ENCODE peak calls at places on chromosomes 7 and 10, in five cellular contexts. K is IMR-90, H is mesenchymal stem cell, V is trophoblast cell, U is H1. S is an unnamed sample.

GRCh38 chr10:12910835-12911234 is 90.7 kb downstream of the CCDC3 start:
- DNase-seq in U (peak), V (no peak), K (no peak), H (no peak), S (no peak)

GRCh38 chr7:134630890-134631289 is 15.8 kb upstream of the BPGM start:
- DNase-seq in V (no peak), U (no peak), K (peak), H (peak), S (no peak)

GRCh38 chr7:17558558-17559332 is 260.3 kb downstream of the AHR start:
- DNase-seq in K (peak), H (peak), U (no peak), V (no peak), S (no peak)

GRCh38 chr7:104106106-104106505 is 101.7 kb downstream of the ORC5 start:
- DNase-seq in V (peak), H (peak), K (peak), U (no peak), S (no peak)

GRCh38 chr7:131538071-131538790 is 18.2 kb downstream of the PODXL start:
- DNase-seq in K (peak), U (no peak), V (no peak), H (no peak), S (no peak)

GRCh38 chr7:2646680-2647571 is 15.1 kb downstream of the TTYH3 start:
- DNase-seq in K (no peak), H (no peak), U (peak), V (peak), S (no peak)

GRCh38 chr10:103111031-103111917 is 81.8 kb downstream of the NT5C2 start:
- DNase-seq in V (no peak), H (peak), U (no peak), K (peak), S (no peak)

GRCh38 chr10:104104418-104104817 is 17.6 kb upstream of the SFR1 start:
- DNase-seq in K (no peak), H (no peak), U (no peak), V (no peak), S (no peak)

GRCh38 chr7:131619336-131620305 is 63.2 kb upstream of the PODXL start:
- DNase-seq in V (no peak), U (no peak), H (no peak), K (peak), S (no peak)

GRCh38 chr10:130652964-130653578 is 516.9 kb downstream of the GLRX3 start:
- DNase-seq in H (no peak), K (no peak), U (no peak), V (no peak), S (no peak)

GRCh38 chr10:130128922-130129321 is 7.3 kb upstream of the GLRX3 start:
- DNase-seq in K (no peak), U (no peak), V (no peak), H (no peak), S (no peak)

GRCh38 chr10:29257784-29258135 is 31.1 kb upstream of the LYZL1 start:
- DNase-seq in H (no peak), U (no peak), K (no peak), V (no peak), S (no peak)

GRCh38 chr10:119620241-119620753 is 23.5 kb upstream of the TIAL1 start:
- DNase-seq in K (peak), V (no peak), H (peak), U (no peak), S (no peak)

GRCh38 chr10:79401015-79401921 is 44.2 kb downstream of the ZCCHC24 start:
- DNase-seq in U (no peak), K (peak), H (peak), V (no peak), S (no peak)

GRCh38 chr10:22599048-22599561 is 115.3 kb downstream of the PIP4K2A start:
- DNase-seq in U (no peak), H (peak), V (peak), K (peak), S (no peak)

GRCh38 chr10:121800831-121801230 is 127.0 kb downstream of the ATE1 start:
- DNase-seq in V (no peak), U (no peak), H (no peak), K (no peak), S (no peak)

GRCh38 chr7:156640949-156641485 is 443 bp downstream of the RNF32 start:
- DNase-seq in H (no peak), K (peak), U (no peak), V (peak), S (no peak)

GRCh38 chr7:149292101-149292823 is 30.3 kb downstream of the ZNF783 start:
- DNase-seq in U (peak), V (no peak), K (no peak), H (no peak), S (no peak)

GRCh38 chr10:15791816-15792524 is 68.3 kb downstream of the MINDY3 start:
- DNase-seq in K (peak), U (no peak), H (peak), V (no peak), S (no peak)

GRCh38 chr10:94859086-94859485 is 79.4 kb upstream of the CYP2C9 start:
- DNase-seq in H (no peak), K (no peak), U (no peak), V (no peak), S (no peak)

GRCh38 chr7:26070290-26070689 is 81.7 kb upstream of the NFE2L3 start:
- DNase-seq in H (no peak), K (no peak), V (no peak), U (no peak), S (no peak)

GRCh38 chr7:94394399-94395140 is at the start of gene COL1A2:
- DNase-seq in V (no peak), U (peak), H (peak), K (peak), S (peak)

GRCh38 chr7:44713680-44714335 is 34.8 kb upstream of the ZMIZ2 start:
- DNase-seq in V (peak), H (no peak), U (no peak), K (no peak), S (no peak)

GRCh38 chr7:99953649-99954048 is 22.2 kb downstream of the AZGP1 start:
- DNase-seq in V (no peak), K (peak), H (no peak), U (no peak), S (no peak)

GRCh38 chr7:39826166-39826565 is 123.9 kb upstream of the CDK13 start:
- DNase-seq in V (no peak), U (no peak), H (no peak), K (no peak), S (no peak)

GRCh38 chr7:66638309-66639099 is 9.8 kb downstream of the KCTD7 start:
- DNase-seq in K (no peak), H (no peak), V (no peak), U (no peak), S (no peak)

GRCh38 chr7:20241491-20242261 is 24.5 kb upstream of the MACC1 start:
- DNase-seq in K (peak), V (peak), H (no peak), U (no peak), S (no peak)

GRCh38 chr7:136251826-136252225 is 274.7 kb upstream of the MTPN start:
- DNase-seq in U (no peak), V (no peak), K (no peak), H (no peak), S (no peak)

GRCh38 chr10:100653957-100654834 is 91.2 kb upstream of the PAX2 start:
- DNase-seq in K (no peak), U (peak), H (no peak), V (no peak), S (no peak)

GRCh38 chr10:106857213-106857612 is 307.3 kb downstream of the SORCS1 start:
- DNase-seq in U (no peak), V (no peak), K (no peak), H (no peak), S (no peak)

GRCh38 chr7:20330797-20331230 is at the start of gene ITGB8:
- DNase-seq in H (no peak), U (peak), V (peak), K (no peak), S (no peak)

GRCh38 chr7:140189917-140190316 is 13.1 kb upstream of the KDM7A start:
- DNase-seq in H (no peak), U (no peak), K (no peak), V (no peak), S (no peak)

GRCh38 chr7:42096681-42097637 is 140.1 kb downstream of the GLI3 start:
- DNase-seq in U (no peak), K (peak), H (peak), V (no peak), S (no peak)

GRCh38 chr10:56633876-56634452 is 272.9 kb upstream of the ZWINT start:
- DNase-seq in K (no peak), V (no peak), H (no peak), U (no peak), S (no peak)

GRCh38 chr7:50092579-50093411 is at the start of gene ZPBP:
- DNase-seq in U (peak), K (peak), H (peak), V (peak), S (peak)

GRCh38 chr10:75744242-75744641 is 312.8 kb downstream of the LRMDA start:
- DNase-seq in V (no peak), K (no peak), H (no peak), U (no peak), S (no peak)

DNA sequence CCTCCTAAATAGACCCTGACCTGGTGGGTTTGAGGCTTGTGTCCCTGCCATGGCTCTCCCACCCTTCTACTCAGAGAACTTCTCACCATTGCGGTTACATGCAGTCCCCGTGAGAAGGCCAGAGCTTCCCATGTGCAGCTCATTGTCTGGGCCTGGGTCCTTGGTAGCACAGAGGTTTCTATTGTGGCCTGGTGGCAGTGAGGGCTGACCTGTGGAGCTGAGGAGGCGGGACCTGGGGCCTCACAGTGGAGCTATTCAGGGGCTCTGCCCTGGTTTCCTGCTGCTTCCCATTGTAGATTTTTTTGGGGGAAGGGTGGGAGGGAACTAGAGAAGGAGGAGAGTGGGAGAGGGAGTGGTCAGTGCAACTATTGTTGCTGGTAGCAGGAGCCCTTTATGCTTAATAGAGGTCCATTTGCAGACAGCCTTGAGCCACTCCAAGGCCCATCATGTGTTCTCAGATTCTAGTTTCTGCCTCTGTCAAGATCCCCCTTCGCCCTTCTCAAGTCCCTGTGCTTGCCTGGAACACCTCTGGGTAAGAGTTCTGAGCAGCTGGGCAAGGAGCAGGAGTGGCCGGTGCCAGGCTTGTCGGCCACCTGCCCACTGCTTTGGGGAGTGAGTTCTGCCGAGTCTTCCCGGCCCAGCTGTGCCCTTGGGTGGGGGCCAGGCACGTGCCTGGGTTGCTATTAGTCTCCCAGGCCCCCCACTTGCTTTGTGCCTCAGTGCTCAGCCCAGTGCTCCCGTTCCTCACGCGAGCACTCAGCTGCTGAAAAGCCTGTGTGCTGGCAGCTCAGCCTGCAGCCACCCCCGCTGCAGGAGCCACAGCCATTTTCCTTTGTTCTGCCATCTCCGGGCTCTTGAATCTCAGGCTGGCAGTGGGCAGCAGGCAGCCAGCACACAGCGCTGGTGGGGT is 10.7 kb downstream of the TSPAN14 start:
- DNase-seq in K (peak), V (no peak), H (no peak), U (no peak), S (peak)
- H3K14ac ChIP-seq in K (peak), V (peak), H (peak), U (no peak), S (peak)

DNA sequence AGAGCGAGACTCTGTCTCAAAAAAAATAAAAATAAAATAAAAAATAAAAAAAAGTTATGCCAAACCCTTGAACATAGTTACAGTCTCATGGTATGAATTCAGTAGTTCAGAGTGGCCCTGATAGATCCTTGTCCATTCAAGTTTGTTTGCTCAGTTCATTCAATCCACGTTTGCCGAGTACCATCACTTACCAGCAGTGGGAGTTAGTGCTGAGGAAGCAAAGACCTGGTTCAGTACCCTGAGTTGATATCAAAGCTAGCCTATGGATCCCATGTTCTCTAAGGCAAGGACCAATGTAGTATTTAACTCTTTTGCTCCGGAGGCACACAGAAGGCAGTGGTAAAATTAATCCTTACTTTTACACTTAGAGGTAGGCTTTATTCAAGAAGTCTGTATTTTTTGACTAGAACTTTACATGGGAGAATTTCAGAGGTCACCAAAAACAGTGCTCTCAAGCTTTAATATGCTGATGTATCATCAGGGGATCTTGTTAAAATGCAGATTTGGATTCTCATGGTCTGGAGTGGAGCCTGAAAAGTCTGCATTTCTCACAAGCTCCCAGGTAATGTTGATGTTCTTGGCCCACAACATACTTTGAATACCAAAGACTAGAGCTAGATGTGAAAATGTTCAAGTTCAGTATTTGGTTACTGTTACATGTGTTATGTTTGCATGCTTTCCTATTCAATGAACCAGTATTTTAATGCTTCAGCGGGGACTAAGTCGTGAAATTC is 38.1 kb upstream of the HBP1 start:
- DNase-seq in H (no peak), V (peak), K (no peak), U (no peak), S (no peak)
- H3K4me3 ChIP-seq in H (no peak), V (no peak), K (no peak), U (peak), S (no peak)

GRCh38 chr7:102942883-102943261 is 30.1 kb downstream of the LRRC17 start:
- DNase-seq in V (no peak), U (no peak), K (no peak), H (no peak), S (no peak)
- H3K14ac ChIP-seq in V (no peak), U (no peak), K (no peak), H (no peak), S (no peak)

DNA sequence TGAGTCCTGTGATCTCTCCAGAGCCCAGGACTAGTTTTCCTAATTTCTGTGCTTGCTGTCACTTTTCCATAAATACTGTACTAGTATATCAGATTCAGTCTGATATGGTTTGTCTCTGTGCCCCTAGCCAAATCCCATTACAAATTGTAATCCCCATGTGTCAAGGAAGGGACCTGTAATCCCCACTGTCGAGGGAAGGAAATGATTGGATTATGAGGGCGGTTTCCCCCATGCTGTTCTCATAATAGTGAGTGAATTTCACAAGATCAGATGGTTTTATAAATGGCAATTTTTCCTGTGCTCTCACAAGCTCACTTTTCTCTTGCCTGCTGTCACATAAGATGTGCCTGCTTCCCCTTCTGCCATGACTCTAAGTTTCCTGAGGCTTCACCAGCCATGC is 54.8 kb upstream of the IFRD1 start:
- DNase-seq in H (no peak), V (no peak), U (no peak), K (no peak), S (no peak)
- H3K4me3 ChIP-seq in H (no peak), V (no peak), U (no peak), K (no peak), S (no peak)

GRCh38 chr7:14233026-14233897 is 243.8 kb upstream of the ETV1 start:
- DNase-seq in H (peak), U (no peak), K (peak), V (no peak), S (no peak)

GRCh38 chr7:14228341-14228740 is 238.9 kb upstream of the ETV1 start:
- DNase-seq in K (no peak), U (no peak), V (no peak), H (peak), S (no peak)

GRCh38 chr7:14233898-14234174 is 244.4 kb upstream of the ETV1 start:
- DNase-seq in V (no peak), H (no peak), K (no peak), U (no peak), S (no peak)

DNA sequence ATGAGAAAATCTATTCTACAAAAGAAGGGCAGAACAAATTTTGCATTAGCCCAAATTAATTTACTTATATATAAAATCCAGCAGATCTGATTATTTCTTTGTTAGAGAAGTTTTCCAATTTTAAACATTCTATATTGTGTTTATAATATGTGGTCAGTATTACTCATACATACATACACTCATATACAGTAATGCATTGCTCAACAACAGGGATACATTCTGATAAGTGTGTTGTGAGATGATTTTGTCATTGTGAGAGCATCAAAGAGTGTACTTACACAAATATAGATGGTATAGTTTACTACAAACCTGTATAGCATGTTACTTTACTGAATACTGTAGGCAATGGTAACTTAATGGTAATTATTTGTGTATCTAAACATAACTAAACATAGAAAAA is 239.6 kb upstream of the ETV1 start:
- DNase-seq in U (no peak), H (peak), V (no peak), K (peak), S (no peak)
- H3K14ac ChIP-seq in U (no peak), H (no peak), V (no peak), K (no peak), S (no peak)

GRCh38 chr7:29122750-29123149 is 23.6 kb downstream of the CPVL start:
- DNase-seq in H (no peak), K (no peak), V (no peak), U (no peak), S (no peak)

GRCh38 chr7:29122081-29122480 is 24.3 kb downstream of the CPVL start:
- DNase-seq in V (no peak), U (no peak), K (no peak), H (no peak), S (no peak)

GRCh38 chr7:29119538-29119937 is 26.8 kb downstream of the CPVL start:
- DNase-seq in H (no peak), K (no peak), V (no peak), U (no peak), S (no peak)

GRCh38 chr7:29123611-29124190 is 22.6 kb downstream of the CPVL start:
- DNase-seq in V (no peak), K (no peak), H (no peak), U (no peak), S (no peak)

GRCh38 chr7:29120955-29121354 is 25.4 kb downstream of the CPVL start:
- DNase-seq in U (no peak), H (no peak), V (no peak), K (no peak), S (no peak)
- H3K4me3 ChIP-seq in U (no peak), H (no peak), V (no peak), K (no peak), S (no peak)

DNA sequence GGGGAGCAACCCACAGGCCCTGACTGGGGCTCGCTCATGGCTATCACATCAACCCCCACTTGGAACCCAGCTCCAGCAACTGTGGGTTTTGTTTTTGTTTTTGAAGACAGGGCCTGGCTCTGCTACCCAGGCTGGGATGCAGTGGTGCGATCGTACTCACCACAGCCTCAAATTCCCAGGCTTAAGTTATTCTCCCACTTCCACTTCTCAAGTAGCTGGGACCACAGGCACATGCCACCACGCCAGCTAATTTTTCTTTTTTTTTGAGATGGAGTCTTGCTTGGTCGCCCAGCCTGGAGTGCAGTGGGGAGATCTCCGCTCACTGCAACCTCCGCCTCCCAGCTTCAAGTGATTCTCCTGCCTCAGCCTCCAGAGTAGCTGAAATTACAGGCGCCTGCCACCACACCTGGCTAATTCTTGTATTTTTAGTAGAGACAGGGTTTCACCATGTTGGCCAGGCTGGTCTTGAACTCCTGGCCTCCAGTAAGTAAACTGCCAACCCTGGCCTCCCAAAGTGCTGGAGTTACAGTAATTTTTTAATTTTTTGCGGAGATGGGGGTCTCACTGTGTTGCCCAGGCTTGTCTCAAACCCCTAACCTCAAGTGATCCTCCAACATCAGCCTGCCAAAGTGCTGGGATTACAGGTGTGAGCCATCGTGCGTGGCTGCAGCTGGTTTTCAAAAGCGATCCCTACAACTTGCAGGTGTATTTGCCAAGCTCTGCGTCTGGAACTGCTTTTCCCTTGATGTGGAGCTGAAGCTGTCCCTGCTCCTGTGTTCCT is 228.7 kb downstream of the SKIDA1 start:
- DNase-seq in V (no peak), K (no peak), H (no peak), U (no peak), S (no peak)
- H3K14ac ChIP-seq in V (no peak), K (no peak), H (no peak), U (no peak), S (no peak)